ENCODE peak calls at places on chromosomes 5 and 9, in ten cellular contexts. O is AG10803, Q is fibroblast of pulmonary artery, N is adrenal gland, G is transverse colon, P is lower leg skin, X is H9, W is cardiac muscle cell, F is type B pancreatic cell, A is Calu3. K is an unnamed sample.

GRCh38 chr9:133973791-133974630 is 18.1 kb downstream of the VAV2 start:
- DNase-seq in A (peak; percentile 16), X (no peak), W (no peak), N (peak; percentile 44), O (no peak), F (no peak), G (peak; percentile 77), Q (no peak), P (no peak), K (no peak)

GRCh38 chr5:141559481-141559880 is 59.3 kb downstream of the DIAPH1 start:
- DNase-seq in P (no peak), N (no peak), F (no peak), W (no peak), Q (peak; percentile 85), O (peak; percentile 69), A (no peak), X (no peak), G (no peak), K (peak; percentile 59)

GRCh38 chr9:69731348-69731747 is 28.5 kb downstream of the PTAR1 start:
- DNase-seq in A (no peak), F (no peak), G (no peak), Q (no peak), N (no peak), O (no peak), X (no peak), P (no peak), W (no peak), K (no peak)

GRCh38 chr9:108185613-108186012 is 670.2 kb downstream of the ACTL7B start:
- DNase-seq in X (no peak), Q (no peak), P (no peak), A (no peak), G (no peak), W (no peak), F (no peak), N (no peak), O (no peak), K (no peak)

GRCh38 chr9:107288701-107289100 is 5.6 kb downstream of the RAD23B start:
- DNase-seq in G (no peak), X (no peak), Q (no peak), F (no peak), O (no peak), W (no peak), N (no peak), A (no peak), P (no peak), K (no peak)

GRCh38 chr9:136829412-136829811 is 12.9 kb upstream of the AJM1 start:
- DNase-seq in G (no peak), Q (no peak), X (no peak), W (no peak), N (no peak), O (no peak), F (no peak), P (no peak), A (no peak), K (no peak)

GRCh38 chr5:134451618-134452505 is 40.2 kb upstream of the CDKN2AIPNL start:
- DNase-seq in N (peak; percentile 75), F (no peak), X (no peak), P (peak; percentile 74), A (peak; percentile 66), O (peak; percentile 77), W (no peak), G (peak; percentile 55), Q (peak; percentile 82), K (peak; percentile 91)

GRCh38 chr5:122661496-122662180 is 113.2 kb upstream of the SNX2 start:
- DNase-seq in Q (peak; percentile 75), O (peak; percentile 36), G (no peak), P (peak; percentile 45), A (peak; percentile 10), N (no peak), W (no peak), F (no peak), X (no peak), K (no peak)

GRCh38 chr9:133564451-133564850 is 29.9 kb downstream of the ADAMTSL2 start:
- DNase-seq in F (no peak), G (no peak), Q (no peak), N (no peak), X (no peak), O (no peak), A (no peak), P (no peak), W (peak; percentile 34), K (no peak)

GRCh38 chr9:71916834-71917534 is 5.5 kb downstream of the C9orf85 start:
- DNase-seq in Q (no peak), O (no peak), P (no peak), N (no peak), F (no peak), A (no peak), G (peak; percentile 50), W (no peak), X (no peak), K (no peak)

GRCh38 chr5:170681013-170681433 is 102.5 kb upstream of the GABRP start:
- DNase-seq in A (peak; percentile 79), N (peak; percentile 31), X (peak; percentile 83), W (peak; percentile 87), P (no peak), O (peak; percentile 6), Q (peak; percentile 41), F (peak; percentile 76), G (no peak), K (peak; percentile 63)

GRCh38 chr9:95938724-95939123 is 63.2 kb downstream of the ERCC6L2 start:
- DNase-seq in G (no peak), W (no peak), X (no peak), N (no peak), P (no peak), A (no peak), Q (no peak), F (no peak), O (no peak), K (no peak)
- TF ChIP-seq CTCF in G (peak; percentile 57), W (no peak), X (peak; percentile 31), N (no peak), P (no peak), A (no peak), Q (no peak), F (peak; percentile 52), O (no peak), K (peak; percentile 34)

GRCh38 chr9:72935595-72935994 is 17.3 kb downstream of the ALDH1A1 start:
- DNase-seq in F (no peak), A (no peak), O (no peak), G (no peak), Q (no peak), W (no peak), N (no peak), X (no peak), P (no peak), K (no peak)

GRCh38 chr9:72936266-72936665 is 16.6 kb downstream of the ALDH1A1 start:
- DNase-seq in X (no peak), Q (no peak), A (no peak), O (no peak), N (no peak), G (no peak), F (no peak), P (no peak), W (no peak), K (no peak)

GRCh38 chr9:72933730-72934665 is 18.9 kb downstream of the ALDH1A1 start:
- DNase-seq in O (no peak), A (no peak), X (no peak), P (no peak), Q (no peak), N (no peak), F (no peak), W (no peak), G (no peak), K (no peak)

GRCh38 chr9:72937545-72937944 is 15.3 kb downstream of the ALDH1A1 start:
- DNase-seq in N (no peak), G (no peak), P (no peak), O (no peak), W (no peak), Q (no peak), F (no peak), X (no peak), A (no peak), K (no peak)

DNA sequence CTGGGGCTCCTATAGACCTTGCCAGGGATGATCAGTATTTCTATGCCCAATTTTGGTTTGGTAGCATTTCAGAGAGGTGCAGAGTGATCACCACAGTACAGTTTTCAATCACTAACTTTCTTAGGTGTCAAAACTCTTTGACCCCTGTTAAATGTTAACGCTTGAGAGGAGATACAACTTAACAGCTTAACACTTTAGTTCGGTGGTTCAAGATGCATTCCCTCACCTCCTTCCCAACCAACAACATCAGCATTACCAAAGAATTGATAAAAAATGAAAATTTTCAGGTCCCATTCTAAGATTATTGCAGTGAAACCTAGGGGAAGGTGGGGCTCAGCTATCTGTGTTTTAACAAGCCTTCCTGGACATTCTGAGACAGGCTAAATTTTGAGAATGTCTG is 16.2 kb downstream of the ALDH1A1 start:
- DNase-seq in P (no peak), G (no peak), W (no peak), X (no peak), O (no peak), F (no peak), A (no peak), Q (no peak), N (no peak), K (no peak)
- TF ChIP-seq CTCF in P (no peak), G (no peak), W (no peak), X (no peak), O (no peak), F (no peak), A (no peak), Q (no peak), N (no peak), K (no peak)

DNA sequence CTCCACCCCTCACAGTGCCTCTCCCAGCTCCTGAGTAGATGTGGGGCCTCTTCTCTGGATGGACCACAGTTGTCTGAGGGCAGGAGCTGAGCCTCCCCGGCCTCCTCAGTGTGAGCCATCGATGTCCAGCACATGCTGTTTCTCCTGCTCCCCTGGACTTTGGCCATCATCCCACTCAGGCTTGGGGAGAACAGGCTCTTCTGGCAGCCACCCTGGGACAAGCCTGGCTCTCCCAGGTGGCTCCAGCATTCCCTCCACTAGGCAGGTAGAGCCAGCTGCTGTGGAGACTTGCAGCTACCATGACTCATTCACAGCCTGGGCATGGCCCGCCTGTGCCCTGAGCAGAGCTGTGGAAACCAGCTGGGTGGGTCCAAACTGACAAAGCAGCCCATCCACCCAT is 77.0 kb downstream of the CSNK1A1 start:
- DNase-seq in W (no peak), N (peak; percentile 34), Q (no peak), A (peak; percentile 79), F (no peak), X (no peak), G (peak; percentile 64), P (peak; percentile 56), O (no peak), K (peak; percentile 87)
- TF ChIP-seq CTCF in W (no peak), N (no peak), Q (no peak), A (no peak), F (no peak), X (no peak), G (no peak), P (no peak), O (no peak), K (no peak)

DNA sequence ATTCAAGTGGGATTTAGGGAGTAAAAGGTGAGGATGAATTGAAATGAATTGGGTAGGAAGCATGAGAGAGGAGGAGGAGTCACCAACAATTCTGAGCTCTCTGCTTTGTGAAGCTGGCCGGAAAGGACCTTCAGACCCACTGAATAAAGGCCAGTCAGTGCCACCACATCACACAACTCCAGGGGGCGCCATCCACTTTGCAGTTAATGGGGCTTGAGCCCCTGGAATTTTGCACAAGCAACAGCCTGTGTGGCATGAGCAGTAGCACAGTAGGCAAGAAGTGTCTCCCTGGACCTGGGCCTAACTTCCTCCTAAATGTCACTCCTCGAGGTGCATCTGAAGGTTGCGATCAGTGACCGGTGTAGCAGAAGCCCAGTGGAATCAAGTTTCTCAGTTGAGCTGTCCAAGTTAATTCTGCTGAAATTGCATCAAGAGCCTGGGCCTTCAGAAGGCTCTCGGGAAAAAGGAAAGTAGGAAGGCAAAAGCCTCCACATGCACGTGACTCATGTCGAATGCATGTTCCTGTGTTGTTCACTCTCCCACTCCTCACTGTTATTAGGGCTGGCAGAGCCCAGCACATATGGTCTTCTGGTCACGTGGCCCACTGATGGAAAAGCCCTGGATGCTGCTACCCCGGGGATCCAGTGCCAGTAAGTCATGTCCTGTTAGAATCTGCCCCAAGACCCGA is 27.8 kb upstream of the GLIS3 start:
- DNase-seq in Q (peak; percentile 62), A (no peak), F (no peak), N (no peak), O (peak; percentile 70), W (no peak), G (no peak), X (no peak), P (no peak), K (no peak)
- TF ChIP-seq CTCF in Q (peak; percentile 1), A (no peak), F (no peak), N (no peak), O (peak; percentile 19), W (no peak), G (no peak), X (peak; percentile 53), P (no peak), K (no peak)

K was measured in RWPE1.